ENCODE peak calls at places on chromosomes 5 and 9, in nine cellular contexts. One of them, this sample, is unnamed.

GRCh38 chr5:9009931-9010652 is 535.8 kb downstream of the SEMA5A start:
- DNase-seq in aorta: no peak
- DNase-seq in body of pancreas: no peak
- DNase-seq in NK-92 treated with Interleukin-12 subunit alpha and Interleukin-12 subunit beta, amount 100 ng/mL, for 24 hours: no peak
- DNase-seq in NCI-H1092: no peak
- DNase-seq in NCI-H345: no peak
- DNase-seq in astrocyte of the hippocampus: no peak
- DNase-seq in activated T-cell treated with anti-CD3 and anti-CD28 coated beads for 4 hours: no peak
- DNase-seq in NAMALWA: no peak
- DNase-seq in this sample: no peak

GRCh38 chr5:164336906-164337305 is 831.5 kb downstream of the MAT2B start:
- DNase-seq in activated T-cell treated with anti-CD3 and anti-CD28 coated beads for 4 hours: no peak
- DNase-seq in astrocyte of the hippocampus: peak; percentile 71
- DNase-seq in NCI-H1092: no peak
- DNase-seq in NCI-H345: no peak
- DNase-seq in body of pancreas: no peak
- DNase-seq in NK-92 treated with Interleukin-12 subunit alpha and Interleukin-12 subunit beta, amount 100 ng/mL, for 24 hours: no peak
- DNase-seq in NAMALWA: no peak
- DNase-seq in aorta: no peak
- DNase-seq in this sample: no peak

GRCh38 chr5:89850516-89850865 is 559.1 kb downstream of the CETN3 start:
- DNase-seq in body of pancreas: no peak
- DNase-seq in NAMALWA: no peak
- DNase-seq in NCI-H345: no peak
- DNase-seq in astrocyte of the hippocampus: no peak
- DNase-seq in aorta: no peak
- DNase-seq in activated T-cell treated with anti-CD3 and anti-CD28 coated beads for 4 hours: no peak
- DNase-seq in NCI-H1092: no peak
- DNase-seq in NK-92 treated with Interleukin-12 subunit alpha and Interleukin-12 subunit beta, amount 100 ng/mL, for 24 hours: no peak
- DNase-seq in this sample: no peak

GRCh38 chr5:151657105-151657504 is 29.6 kb downstream of the SPARC start:
- DNase-seq in NCI-H345: no peak
- DNase-seq in aorta: no peak
- DNase-seq in astrocyte of the hippocampus: no peak
- DNase-seq in NCI-H1092: no peak
- DNase-seq in body of pancreas: no peak
- DNase-seq in activated T-cell treated with anti-CD3 and anti-CD28 coated beads for 4 hours: no peak
- DNase-seq in NAMALWA: no peak
- DNase-seq in NK-92 treated with Interleukin-12 subunit alpha and Interleukin-12 subunit beta, amount 100 ng/mL, for 24 hours: no peak
- DNase-seq in this sample: no peak

GRCh38 chr9:76900884-76901440 is 5.0 kb downstream of the PRUNE2 start:
- DNase-seq in NCI-H345: no peak
- DNase-seq in astrocyte of the hippocampus: no peak
- DNase-seq in body of pancreas: no peak
- DNase-seq in activated T-cell treated with anti-CD3 and anti-CD28 coated beads for 4 hours: no peak
- DNase-seq in aorta: no peak
- DNase-seq in NCI-H1092: no peak
- DNase-seq in NAMALWA: no peak
- DNase-seq in NK-92 treated with Interleukin-12 subunit alpha and Interleukin-12 subunit beta, amount 100 ng/mL, for 24 hours: no peak
- DNase-seq in this sample: no peak

GRCh38 chr9:17065062-17065461 is 69.8 kb upstream of the CNTLN start:
- DNase-seq in NK-92 treated with Interleukin-12 subunit alpha and Interleukin-12 subunit beta, amount 100 ng/mL, for 24 hours: no peak
- DNase-seq in NAMALWA: no peak
- DNase-seq in NCI-H345: peak; percentile 11
- DNase-seq in activated T-cell treated with anti-CD3 and anti-CD28 coated beads for 4 hours: no peak
- DNase-seq in NCI-H1092: peak; percentile 73
- DNase-seq in body of pancreas: no peak
- DNase-seq in aorta: no peak
- DNase-seq in astrocyte of the hippocampus: no peak
- DNase-seq in this sample: no peak

GRCh38 chr9:131915181-131915580 is 164.5 kb downstream of the MED27 start:
- DNase-seq in astrocyte of the hippocampus: peak; percentile 20
- DNase-seq in NAMALWA: no peak
- DNase-seq in NK-92 treated with Interleukin-12 subunit alpha and Interleukin-12 subunit beta, amount 100 ng/mL, for 24 hours: no peak
- DNase-seq in aorta: no peak
- DNase-seq in NCI-H1092: no peak
- DNase-seq in NCI-H345: no peak
- DNase-seq in body of pancreas: no peak
- DNase-seq in activated T-cell treated with anti-CD3 and anti-CD28 coated beads for 4 hours: no peak
- DNase-seq in this sample: no peak

GRCh38 chr9:35776018-35776417 is 15.4 kb upstream of the NPR2 start:
- DNase-seq in body of pancreas: no peak
- DNase-seq in aorta: no peak
- DNase-seq in NK-92 treated with Interleukin-12 subunit alpha and Interleukin-12 subunit beta, amount 100 ng/mL, for 24 hours: no peak
- DNase-seq in NCI-H345: peak; percentile 92
- DNase-seq in NCI-H1092: peak; percentile 93
- DNase-seq in astrocyte of the hippocampus: no peak
- DNase-seq in NAMALWA: peak; percentile 63
- DNase-seq in activated T-cell treated with anti-CD3 and anti-CD28 coated beads for 4 hours: no peak
- DNase-seq in this sample: peak; percentile 71

GRCh38 chr5:60232051-60232794 is 338.7 kb upstream of the PDE4D start:
- DNase-seq in NCI-H1092: no peak
- DNase-seq in aorta: no peak
- DNase-seq in astrocyte of the hippocampus: no peak
- DNase-seq in NK-92 treated with Interleukin-12 subunit alpha and Interleukin-12 subunit beta, amount 100 ng/mL, for 24 hours: no peak
- DNase-seq in activated T-cell treated with anti-CD3 and anti-CD28 coated beads for 4 hours: no peak
- DNase-seq in NAMALWA: no peak
- DNase-seq in body of pancreas: no peak
- DNase-seq in NCI-H345: no peak
- DNase-seq in this sample: no peak